ENCODE peak calls at places on chromosomes 4 and X, in six cellular contexts. F is K562, I is HepG2, V is H1, Z is SK-N-SH, X is GM12878. Y is an unnamed sample.

GRCh38 chr4:88457307-88458090 is 580 bp downstream of the HERC5 start:
- DNase-seq in X (no peak), Z (peak), I (no peak), V (no peak), F (no peak), Y (peak)

GRCh38 chrX:40248822-40249221 is 151.1 kb upstream of the BCOR start:
- DNase-seq in I (no peak), X (no peak), V (no peak), F (peak), Z (no peak), Y (no peak)

GRCh38 chr4:84878090-84878489 is 88.4 kb downstream of the WDFY3 start:
- DNase-seq in Z (no peak), X (no peak), I (no peak), V (no peak), F (no peak), Y (no peak)

GRCh38 chr4:124499266-124499665 is 213.3 kb downstream of the ANKRD50 start:
- DNase-seq in V (no peak), Z (no peak), X (no peak), F (no peak), I (no peak), Y (no peak)

GRCh38 chr4:1208970-1209704 is 36.8 kb upstream of the SPON2 start:
- DNase-seq in X (no peak), Z (no peak), I (no peak), V (no peak), F (no peak), Y (no peak)

GRCh38 chrX:23779025-23779424 is 3.9 kb upstream of the SAT1 start:
- DNase-seq in V (no peak), F (no peak), X (no peak), Z (no peak), I (no peak), Y (no peak)

GRCh38 chr4:2923141-2923551 is 40.1 kb downstream of the NOP14 start:
- DNase-seq in X (no peak), V (no peak), I (no peak), F (no peak), Z (no peak), Y (no peak)

GRCh38 chrX:120604359-120604782 is 470 bp downstream of the MCTS1 start:
- DNase-seq in F (peak), X (no peak), Z (peak), I (peak), V (no peak), Y (peak)

GRCh38 chrX:30196322-30196721 is 19.0 kb upstream of the MAGEB2 start:
- DNase-seq in Z (peak), V (no peak), X (no peak), I (no peak), F (peak), Y (no peak)

GRCh38 chr4:163495900-163496299 is 1.4 kb downstream of the TMA16 start:
- DNase-seq in V (no peak), X (peak), I (no peak), Z (peak), F (no peak), Y (no peak)

GRCh38 chrX:131763674-131764073 is 219.8 kb downstream of the OR13H1 start:
- DNase-seq in X (peak), F (no peak), V (no peak), I (no peak), Z (peak), Y (no peak)

GRCh38 chr4:54402880-54403503 is 173.9 kb downstream of the PDGFRA start:
- DNase-seq in F (no peak), Z (no peak), V (no peak), X (no peak), I (no peak), Y (no peak)

GRCh38 chr4:54400802-54401201 is 171.7 kb downstream of the PDGFRA start:
- DNase-seq in X (no peak), V (no peak), Z (no peak), F (no peak), I (no peak), Y (no peak)

GRCh38 chr4:54403700-54404453 is 174.8 kb downstream of the PDGFRA start:
- DNase-seq in F (peak), V (no peak), X (no peak), I (no peak), Z (no peak), Y (no peak)

GRCh38 chr4:54395013-54395527 is 166.0 kb downstream of the PDGFRA start:
- DNase-seq in V (no peak), I (no peak), X (no peak), Z (no peak), F (no peak), Y (no peak)

DNA sequence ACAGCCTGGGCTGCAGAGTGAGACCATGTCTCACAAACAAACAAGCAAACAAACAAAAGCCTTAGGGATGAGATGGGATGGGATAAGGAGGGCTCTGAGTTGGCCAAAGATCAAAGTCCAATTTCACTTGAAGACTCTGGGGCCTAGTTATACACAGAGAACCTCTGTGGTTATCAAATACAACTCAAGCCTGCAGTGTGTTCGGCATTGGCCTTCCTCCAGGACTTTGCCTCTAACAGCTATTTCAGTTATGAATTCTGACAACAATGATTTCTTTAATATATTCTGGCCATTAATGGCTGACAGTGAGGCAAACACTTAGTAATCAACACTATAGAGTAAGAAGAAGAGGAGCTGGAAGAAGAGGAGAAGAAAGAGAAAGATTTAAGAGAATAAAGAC is 171.1 kb downstream of the PDGFRA start:
- DNase-seq in V (no peak), Z (no peak), I (no peak), X (no peak), F (no peak), Y (no peak)
- TF ChIP-seq TAF1 in V (no peak), Z (no peak), I (no peak), X (no peak), F (no peak), Y (no peak)

GRCh38 chr4:108930186-108930585 is 167.3 kb upstream of the ETNPPL start:
- DNase-seq in F (no peak), V (no peak), Z (no peak), X (no peak), I (no peak), Y (no peak)

GRCh38 chr4:108931926-108932325 is 169.1 kb upstream of the ETNPPL start:
- DNase-seq in Z (no peak), F (no peak), V (no peak), I (no peak), X (no peak), Y (no peak)

GRCh38 chr4:108920688-108921087 is 157.8 kb upstream of the ETNPPL start:
- DNase-seq in Z (no peak), X (no peak), I (no peak), V (no peak), F (no peak), Y (no peak)

GRCh38 chr4:108922191-108922590 is 159.3 kb upstream of the ETNPPL start:
- DNase-seq in I (no peak), F (no peak), V (no peak), Z (no peak), X (no peak), Y (no peak)

GRCh38 chr4:108926058-108926457 is 163.2 kb upstream of the ETNPPL start:
- DNase-seq in X (no peak), I (no peak), Z (no peak), F (no peak), V (no peak), Y (no peak)
- TF ChIP-seq TAF1 in X (no peak), I (no peak), Z (no peak), F (no peak), V (no peak), Y (no peak)

DNA sequence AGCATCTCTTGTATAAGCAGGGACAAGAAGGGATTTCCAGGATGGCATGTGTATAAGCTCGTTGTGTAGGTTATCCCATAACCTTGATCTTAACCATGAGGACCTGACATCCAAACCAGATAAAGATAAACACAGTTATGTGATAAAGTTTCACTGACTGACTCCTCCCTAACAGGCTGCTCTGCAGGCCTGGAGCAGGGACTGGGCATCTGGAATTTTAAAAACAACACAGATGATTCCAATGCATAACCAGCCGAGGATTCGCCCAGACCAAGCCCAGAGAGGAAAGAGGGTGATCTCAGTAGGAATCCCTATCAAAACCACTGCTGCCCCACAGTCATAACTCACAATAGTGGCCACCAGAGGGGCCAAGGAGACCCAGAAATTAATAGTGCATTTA is 22.7 kb downstream of the KLF3 start:
- DNase-seq in F (no peak), V (no peak), Z (peak), X (no peak), I (no peak), Y (no peak)
- TF ChIP-seq TAF1 in F (no peak), V (no peak), Z (no peak), X (no peak), I (no peak), Y (no peak)

DNA sequence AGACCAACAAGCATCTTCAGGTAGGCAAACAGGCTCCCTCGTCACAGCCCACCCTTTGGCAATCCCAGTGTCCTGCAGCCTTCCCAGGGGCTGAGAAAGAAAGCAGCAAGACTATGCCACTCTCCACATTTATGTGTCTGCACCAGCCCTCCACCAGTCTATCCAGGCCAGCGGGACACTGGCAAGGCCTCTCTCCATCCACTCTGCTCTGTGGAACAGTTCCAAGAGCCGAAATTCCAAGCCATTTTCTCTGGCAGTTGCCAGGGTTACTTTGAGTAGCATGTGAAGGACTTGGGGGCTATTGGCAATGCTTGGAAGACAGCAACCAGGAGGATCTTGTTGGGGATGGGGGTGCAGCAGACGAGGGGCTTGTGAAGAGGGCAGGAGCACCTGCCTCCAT is 52.1 kb downstream of the TSC22D3 start:
- DNase-seq in F (no peak), Z (no peak), I (no peak), X (no peak), V (no peak), Y (no peak)
- TF ChIP-seq TAF1 in F (no peak), Z (no peak), I (no peak), X (no peak), V (no peak), Y (no peak)

DNA sequence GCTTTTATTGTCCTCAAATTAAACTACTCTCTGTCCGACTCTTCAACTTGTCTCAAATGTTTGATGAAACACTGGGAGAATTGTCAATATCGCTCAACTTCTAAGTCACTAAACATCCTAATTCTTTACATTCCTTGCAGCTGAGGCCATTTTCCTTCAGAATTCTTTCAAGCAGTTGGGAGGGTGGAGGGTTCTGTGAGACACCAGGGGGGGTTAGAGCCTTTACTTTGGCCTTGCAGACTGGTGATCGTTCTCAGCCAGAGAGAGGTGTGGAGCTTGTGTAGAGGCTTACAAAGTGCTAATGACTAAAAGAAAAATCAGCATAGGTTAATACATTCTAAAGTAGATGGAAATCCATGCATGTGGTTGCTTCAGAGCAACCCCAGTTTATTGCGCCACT is 21.3 kb upstream of the SOX3 start:
- DNase-seq in F (no peak), Z (no peak), I (no peak), V (no peak), X (no peak), Y (no peak)
- TF ChIP-seq TAF1 in F (no peak), Z (no peak), I (no peak), V (no peak), X (no peak), Y (no peak)

GRCh38 chrX:68508799-68509198 is 9.9 kb downstream of the YIPF6 start:
- DNase-seq in I (no peak), Z (no peak), F (no peak), X (no peak), V (no peak), Y (no peak)
- TF ChIP-seq TAF1 in I (no peak), Z (no peak), F (no peak), X (no peak), V (no peak), Y (no peak)

GRCh38 chr4:23085249-23085568 is 392.5 kb downstream of the GBA3 start:
- DNase-seq in F (no peak), X (no peak), Z (no peak), V (no peak), I (no peak), Y (no peak)
- TF ChIP-seq TAF1 in F (no peak), X (no peak), Z (no peak), V (no peak), I (no peak), Y (no peak)